ENCODE peak calls at places on chromosomes 6 and 20, in five cellular contexts. K, E, M, O and R are unnamed samples.
A peak's percentile ranks its signal among the peaks of the same experiment; 100 is the strongest.

GRCh38 chr6:152338335-152339125 is 298.6 kb downstream of the SYNE1 start:
- DNase-seq in K (no peak), E (no peak), M (no peak), O (peak; percentile 42), R (peak; percentile 37)

GRCh38 chr20:63163596-63164560 is 52.1 kb downstream of the YTHDF1 start:
- DNase-seq in K (no peak), E (no peak), M (no peak), O (no peak), R (no peak)

GRCh38 chr20:14093652-14094051 is 98.3 kb downstream of the MACROD2 start:
- DNase-seq in K (no peak), E (no peak), M (no peak), O (no peak), R (no peak)

GRCh38 chr20:29079769-29080690 is 2177.4 kb upstream of the DEFB115 start:
- DNase-seq in K (no peak), E (no peak), M (no peak), O (no peak), R (peak; percentile 29)

GRCh38 chr6:37340639-37340943 is 13.2 kb upstream of the RNF8 start:
- DNase-seq in K (no peak), E (no peak), M (no peak), O (no peak), R (peak; percentile 23)

GRCh38 chr6:10210052-10210451 is 204.8 kb downstream of the TFAP2A start:
- DNase-seq in K (peak; percentile 57), E (no peak), M (no peak), O (no peak), R (peak; percentile 0)

GRCh38 chr6:158143700-158144099 is 24.4 kb downstream of the SERAC1 start:
- DNase-seq in K (no peak), E (no peak), M (no peak), O (no peak), R (peak; percentile 49)

GRCh38 chr6:31956796-31957195 is 2.0 kb downstream of the NELFE start:
- DNase-seq in K (no peak), E (no peak), M (no peak), O (no peak), R (no peak)

GRCh38 chr6:104713982-104714381 is 145.7 kb downstream of the HACE1 start:
- DNase-seq in K (no peak), E (no peak), M (no peak), O (no peak), R (no peak)

GRCh38 chr6:80528115-80528514 is 421.6 kb downstream of the BCKDHB start:
- DNase-seq in K (no peak), E (no peak), M (no peak), O (no peak), R (no peak)

GRCh38 chr6:41371461-41371991 is 36.1 kb downstream of the NCR2 start:
- DNase-seq in K (no peak), E (no peak), M (no peak), O (no peak), R (peak; percentile 20)

GRCh38 chr20:45963059-45964011 is 8.7 kb downstream of the ZNF335 start:
- DNase-seq in K (no peak), E (peak; percentile 61), M (no peak), O (peak; percentile 40), R (peak; percentile 59)

GRCh38 chr20:62358171-62358719 is 8.9 kb downstream of the LAMA5 start:
- DNase-seq in K (no peak), E (no peak), M (no peak), O (no peak), R (no peak)

GRCh38 chr6:45677381-45677992 is 299.8 kb upstream of the SUPT3H start:
- DNase-seq in K (no peak), E (no peak), M (no peak), O (peak; percentile 60), R (peak; percentile 54)

GRCh38 chr6:6790891-6791290 is 202.4 kb downstream of the LY86 start:
- DNase-seq in K (peak; percentile 75), E (no peak), M (no peak), O (no peak), R (no peak)

GRCh38 chr6:33613794-33614166 is 7.3 kb upstream of the ITPR3 start:
- DNase-seq in K (no peak), E (no peak), M (no peak), O (no peak), R (peak; percentile 76)

GRCh38 chr6:156395276-156395675 is 381.9 kb upstream of the ARID1B start:
- DNase-seq in K (no peak), E (no peak), M (no peak), O (peak; percentile 62), R (no peak)

GRCh38 chr6:148396926-148397325 is 54.3 kb downstream of the SASH1 start:
- DNase-seq in K (no peak), E (no peak), M (no peak), O (no peak), R (no peak)

GRCh38 chr6:69294862-69295261 is 501.9 kb downstream of the LMBRD1 start:
- DNase-seq in K (no peak), E (no peak), M (no peak), O (no peak), R (no peak)

GRCh38 chr6:69693749-69694148 is 103.1 kb downstream of the LMBRD1 start:
- DNase-seq in K (no peak), E (no peak), M (no peak), O (no peak), R (peak; percentile 40)

GRCh38 chr6:34021001-34021838 is 124.7 kb downstream of the GRM4 start:
- DNase-seq in K (no peak), E (no peak), M (no peak), O (no peak), R (no peak)

GRCh38 chr20:47606414-47607207 is 104.9 kb downstream of the NCOA3 start:
- DNase-seq in K (no peak), E (no peak), M (no peak), O (no peak), R (no peak)

GRCh38 chr6:89986650-89987074 is 92.4 kb downstream of the GJA10 start:
- DNase-seq in K (no peak), E (no peak), M (no peak), O (no peak), R (peak; percentile 93)

GRCh38 chr6:25147191-25147590 is 132.0 kb upstream of the CARMIL1 start:
- DNase-seq in K (no peak), E (no peak), M (no peak), O (no peak), R (no peak)

GRCh38 chr6:133291671-133292070 is 50.5 kb downstream of the EYA4 start:
- DNase-seq in K (no peak), E (no peak), M (no peak), O (no peak), R (no peak)

GRCh38 chr6:146546440-146546839 is 2.8 kb downstream of the RAB32 start:
- DNase-seq in K (no peak), E (no peak), M (no peak), O (no peak), R (peak; percentile 86)

GRCh38 chr20:49985617-49986016 is 2.8 kb downstream of the SNAI1 start:
- DNase-seq in K (no peak), E (no peak), M (no peak), O (no peak), R (no peak)
- H3K4me3 ChIP-seq in K (peak overlapping the region; percentile 88), E (peak overlapping the region; percentile 48), M (no peak overlapping the region), O (no peak overlapping the region), R (no peak overlapping the region)

GRCh38 chr6:2900221-2900807 is 2.8 kb downstream of the SERPINB9 start:
- DNase-seq in K (no peak), E (no peak), M (no peak), O (no peak), R (no peak)
- H3K4me3 ChIP-seq in K (no peak overlapping the region), E (peak overlapping the region; percentile 66), M (no peak overlapping the region), O (peak overlapping the region; percentile 91), R (no peak overlapping the region)

GRCh38 chr20:38144608-38145093 is 20.4 kb downstream of the TGM2 start:
- DNase-seq in K (no peak), E (no peak), M (no peak), O (no peak), R (no peak)

GRCh38 chr20:38143238-38143645 is 21.8 kb downstream of the TGM2 start:
- DNase-seq in K (no peak), E (no peak), M (no peak), O (no peak), R (no peak)

GRCh38 chr20:38141889-38142494 is 23.1 kb downstream of the TGM2 start:
- DNase-seq in K (no peak), E (no peak), M (no peak), O (no peak), R (no peak)

GRCh38 chr20:38145094-38146075 is 19.7 kb downstream of the TGM2 start:
- DNase-seq in K (peak; percentile 79), E (no peak), M (no peak), O (no peak), R (peak; percentile 69)

GRCh38 chr20:38143646-38144554 is 21.2 kb downstream of the TGM2 start:
- DNase-seq in K (peak; percentile 93), E (no peak), M (no peak), O (no peak), R (peak; percentile 91)
- H3K4me3 ChIP-seq in K (no peak overlapping the region), E (no peak overlapping the region), M (no peak overlapping the region), O (no peak overlapping the region), R (no peak overlapping the region)

GRCh38 chr20:44911264-44911921 is 1.5 kb downstream of the PABPC1L start:
- DNase-seq in K (peak; percentile 68), E (no peak), M (peak; percentile 72), O (peak; percentile 32), R (peak; percentile 53)
- H3K4me3 ChIP-seq in K (no peak overlapping the region), E (no peak overlapping the region), M (no peak overlapping the region), O (no peak overlapping the region), R (no peak overlapping the region)

GRCh38 chr6:56246544-56246940 is 838 bp downstream of the COL21A1 start:
- DNase-seq in K (no peak), E (no peak), M (peak; percentile 25), O (no peak), R (no peak)
- H3K4me3 ChIP-seq in K (no peak overlapping the region), E (peak overlapping the region; percentile 55), M (peak overlapping the region; percentile 51), O (no peak overlapping the region), R (peak overlapping the region; percentile 67)